ENCODE peak calls at places on chromosomes 1 and 21, in five cellular contexts. G, F, L, V and B are unnamed samples.
A peak's percentile ranks its signal among the peaks of the same experiment; 100 is the strongest.

GRCh38 chr1:116681343-116681899 is 13.9 kb upstream of the IGSF3 start:
- DNase-seq in L (no peak), G (no peak), F (no peak), V (no peak), B (no peak)

GRCh38 chr1:207264663-207265270 is 56.7 kb upstream of the CD55 start:
- DNase-seq in G (no peak), F (no peak), L (no peak), V (no peak), B (no peak)

GRCh38 chr1:155037043-155037442 is 3.4 kb downstream of the DCST1 start:
- DNase-seq in G (no peak), L (no peak), V (no peak), F (no peak), B (no peak)

GRCh38 chr1:201656670-201657032 is 117.7 kb downstream of the NAV1 start:
- DNase-seq in G (no peak), F (no peak), V (no peak), L (no peak), B (no peak)

GRCh38 chr1:222306512-222306911 is 241.4 kb downstream of the HHIPL2 start:
- DNase-seq in V (no peak), G (no peak), L (no peak), F (no peak), B (no peak)

GRCh38 chr1:86504130-86504479 is 35.4 kb downstream of the CLCA1 start:
- DNase-seq in V (no peak), L (peak; percentile 12), G (no peak), F (no peak), B (no peak)

GRCh38 chr1:91765293-91765692 is 120.7 kb downstream of the TGFBR3 start:
- DNase-seq in L (no peak), G (peak; percentile 30), V (no peak), F (no peak), B (no peak)

GRCh38 chr1:14039894-14040430 is 340.0 kb downstream of the PRDM2 start:
- DNase-seq in G (no peak), V (no peak), L (peak; percentile 37), F (no peak), B (no peak)

GRCh38 chr1:242196101-242196500 is 197.2 kb upstream of the MAP1LC3C start:
- DNase-seq in F (no peak), V (no peak), L (no peak), G (no peak), B (no peak)

GRCh38 chr21:36502365-36502764 is 22.4 kb upstream of the CLDN14 start:
- DNase-seq in F (no peak), L (no peak), G (no peak), V (no peak), B (no peak)

GRCh38 chr1:155241069-155241679 is 14.1 kb downstream of the ENTREP3 start:
- DNase-seq in F (peak; percentile 51), G (peak; percentile 80), L (peak; percentile 92), V (peak; percentile 52), B (peak; percentile 82)

DNA sequence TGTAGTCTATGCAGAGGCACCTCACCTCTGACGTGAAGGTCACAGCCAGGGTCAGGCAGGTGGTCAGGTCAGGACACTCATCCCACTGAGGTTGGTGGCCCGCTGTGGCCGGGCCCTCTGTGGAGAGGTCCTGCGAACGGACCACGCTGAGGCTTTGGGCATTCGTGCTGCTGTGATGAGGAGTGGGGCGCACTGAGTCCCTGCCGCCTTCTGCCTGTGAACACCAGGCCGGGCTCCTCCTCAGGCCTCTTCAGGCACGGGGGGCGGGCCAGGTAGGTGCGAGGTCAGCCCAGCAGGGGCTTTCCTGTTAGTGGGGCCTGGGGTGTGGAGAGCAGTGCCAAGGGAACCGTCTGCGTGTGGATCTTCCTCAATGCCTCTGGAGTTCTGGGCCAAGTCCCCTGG is 39.0 kb downstream of the COQ8A start:
- DNase-seq in G (no peak), V (no peak), L (no peak), F (no peak), B (no peak)
- H3K4me3 ChIP-seq in G (no peak overlapping the region), V (no peak overlapping the region), L (no peak overlapping the region), F (no peak overlapping the region), B (no peak overlapping the region)

GRCh38 chr1:203553501-203553900 is 59.5 kb downstream of the OPTC start:
- DNase-seq in V (no peak), L (no peak), F (no peak), G (no peak), B (no peak)

GRCh38 chr1:203557390-203557789 is 63.4 kb downstream of the OPTC start:
- DNase-seq in V (no peak), F (peak; percentile 35), G (no peak), L (no peak), B (no peak)

GRCh38 chr1:203556047-203556851 is 62.3 kb downstream of the OPTC start:
- DNase-seq in V (no peak), F (no peak), L (peak; percentile 82), G (no peak), B (no peak)

GRCh38 chr1:203555484-203556046 is 61.6 kb downstream of the OPTC start:
- DNase-seq in L (no peak), F (no peak), V (no peak), G (no peak), B (no peak)

GRCh38 chr1:203555046-203555445 is 61.1 kb downstream of the OPTC start:
- DNase-seq in L (peak; percentile 40), G (no peak), V (no peak), F (no peak), B (no peak)
- H3K4me3 ChIP-seq in L (no peak overlapping the region), G (no peak overlapping the region), V (no peak overlapping the region), F (no peak overlapping the region), B (no peak overlapping the region)

GRCh38 chr1:16054598-16055540 is 11.3 kb downstream of the CLCNKB start:
- DNase-seq in G (no peak), F (no peak), L (no peak), V (no peak), B (no peak)
- H3K4me3 ChIP-seq in G (no peak overlapping the region), F (no peak overlapping the region), L (no peak overlapping the region), V (no peak overlapping the region), B (no peak overlapping the region)

DNA sequence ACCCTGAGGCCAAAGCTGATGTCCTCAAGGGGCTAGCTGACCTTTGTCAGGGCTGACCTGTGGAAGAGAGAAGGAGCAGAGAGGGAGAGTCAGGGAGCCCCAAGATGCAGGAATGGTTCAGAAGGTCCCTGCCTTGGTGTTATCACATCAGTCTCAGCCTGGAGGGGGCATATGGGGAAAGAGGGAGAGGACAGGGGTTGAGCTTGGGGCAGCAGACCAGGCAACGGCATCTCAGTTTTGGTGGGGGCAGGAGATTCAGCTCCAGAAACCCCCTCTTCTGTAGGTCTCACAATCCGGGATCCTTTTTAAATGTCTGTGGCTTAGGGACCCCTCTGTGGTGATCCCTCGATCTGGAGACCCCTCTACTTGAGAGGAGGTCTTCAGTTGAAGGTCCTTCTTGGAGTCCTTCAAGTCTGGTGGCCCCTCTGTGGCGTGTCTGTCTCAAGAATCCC is 802 bp downstream of the S100A13 start:
- DNase-seq in V (no peak), L (no peak), F (no peak), G (no peak), B (no peak)
- H3K4me3 ChIP-seq in V (peak overlapping the region; percentile 66), L (peak overlapping the region; percentile 70), F (peak overlapping the region; percentile 69), G (peak overlapping the region; percentile 62), B (no peak overlapping the region)

GRCh38 chr1:15965228-15965767 is 10.6 kb downstream of the ZBTB17 start:
- DNase-seq in L (no peak), F (no peak), G (no peak), V (no peak), B (no peak)
- H3K4me3 ChIP-seq in L (no peak overlapping the region), F (no peak overlapping the region), G (no peak overlapping the region), V (no peak overlapping the region), B (no peak overlapping the region)

DNA sequence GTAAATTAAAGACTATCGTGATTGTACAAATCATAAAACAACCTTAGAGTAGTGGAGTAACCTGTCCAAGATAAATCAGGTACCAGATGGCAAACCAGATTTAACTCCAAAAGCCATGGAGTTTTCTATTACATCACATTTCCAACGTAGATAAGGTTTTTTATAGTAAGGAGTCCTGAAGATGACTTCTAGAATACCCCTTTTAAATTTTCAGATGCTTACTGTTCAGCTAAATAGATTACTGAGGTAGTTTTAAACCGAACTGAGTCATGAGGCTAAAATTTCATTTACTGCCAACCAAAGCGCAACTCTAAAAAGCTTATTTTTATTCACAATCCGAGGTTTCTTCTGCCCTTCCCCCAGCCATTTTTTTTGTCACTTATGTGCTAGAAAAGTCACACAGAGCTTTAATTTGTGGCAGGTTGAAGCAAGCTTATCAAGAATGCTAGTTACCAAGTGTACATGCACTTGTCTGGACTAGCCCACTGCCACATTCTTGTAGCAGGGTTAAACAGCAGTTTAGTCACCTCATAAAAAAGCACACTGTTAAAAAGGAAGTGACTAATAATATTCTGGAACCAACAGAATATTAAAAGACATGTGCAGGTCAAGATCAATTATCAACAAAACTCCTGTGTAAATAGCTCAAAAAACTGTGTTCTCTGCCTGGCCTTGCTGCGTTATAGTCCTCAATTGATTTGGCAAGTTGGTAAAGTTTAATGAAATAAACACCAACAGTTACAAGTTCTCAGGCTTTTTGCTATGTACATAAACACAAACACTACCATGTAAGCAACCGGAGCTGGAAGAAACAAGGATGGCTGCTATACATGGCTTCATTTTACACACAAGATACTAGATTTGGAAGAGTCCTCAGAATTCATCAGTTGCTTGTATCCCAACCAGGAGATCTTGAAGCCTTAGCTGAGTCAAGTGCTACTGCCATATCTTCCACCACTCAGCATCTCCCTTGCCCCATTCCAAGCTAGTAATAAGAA is 180.3 kb upstream of the DMRTA2 start:
- DNase-seq in V (no peak), G (no peak), L (no peak), F (no peak), B (no peak)
- H3K4me3 ChIP-seq in V (no peak overlapping the region), G (no peak overlapping the region), L (no peak overlapping the region), F (no peak overlapping the region), B (no peak overlapping the region)

GRCh38 chr1:107935396-107936064 is 29.4 kb downstream of the VAV3 start:
- DNase-seq in L (no peak), G (no peak), V (no peak), F (no peak), B (peak; percentile 69)
- H3K4me3 ChIP-seq in L (no peak overlapping the region), G (no peak overlapping the region), V (no peak overlapping the region), F (no peak overlapping the region), B (no peak overlapping the region)

GRCh38 chr1:2098301-2098698 is 48.1 kb downstream of the PRKCZ start:
- DNase-seq in F (no peak), V (no peak), G (no peak), L (no peak), B (no peak)
- H3K4me3 ChIP-seq in F (no peak overlapping the region), V (no peak overlapping the region), G (no peak overlapping the region), L (no peak overlapping the region), B (no peak overlapping the region)

GRCh38 chr1:32221980-32222751 is at the start of the genes EIF3I and TMEM234:
- DNase-seq in L (peak; percentile 99), G (peak; percentile 88), V (peak; percentile 90), F (peak; percentile 87), B (peak; percentile 90)

GRCh38 chr1:32224285-32224684 is 2.1 kb downstream of the EIF3I start:
- DNase-seq in L (no peak), G (no peak), F (no peak), V (no peak), B (no peak)

GRCh38 chr1:32220746-32221580 is 1.2 kb downstream of the TMEM234 start:
- DNase-seq in G (no peak), L (no peak), V (no peak), F (no peak), B (no peak)

GRCh38 chr1:32221581-32221979 is 573 bp downstream of the TMEM234 start:
- DNase-seq in L (no peak), G (no peak), V (no peak), F (no peak), B (no peak)

DNA sequence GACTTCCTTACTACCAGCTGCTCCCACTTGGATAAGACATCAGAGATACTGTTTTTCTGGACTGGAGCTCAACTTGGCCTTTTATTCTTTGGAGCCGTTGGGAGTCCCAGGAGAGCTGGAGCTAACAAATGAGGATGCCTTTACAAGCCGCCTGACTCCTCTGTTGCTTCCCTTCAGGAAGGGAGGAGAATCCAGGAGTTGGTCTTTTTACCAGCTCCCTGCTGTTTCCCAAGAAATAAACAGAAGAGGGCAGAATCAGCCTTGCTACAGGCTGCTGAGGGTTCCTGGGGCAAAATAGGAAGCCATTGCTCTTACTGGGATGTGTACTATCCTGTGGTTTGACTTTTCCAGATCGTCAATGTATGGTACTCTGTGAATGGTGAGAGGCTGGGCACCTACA is 1.5 kb downstream of the EIF3I start:
- DNase-seq in L (no peak), F (no peak), G (no peak), V (no peak), B (no peak)
- H3K4me3 ChIP-seq in L (peak overlapping the region; percentile 93), F (peak overlapping the region; percentile 85), G (no peak overlapping the region), V (peak overlapping the region; percentile 95), B (peak overlapping the region; percentile 23)